ENCODE peak calls at places on chromosome 2, in four cellular contexts. H, W, G and T are unnamed samples.
A peak's percentile ranks its signal among the peaks of the same experiment; 100 is the strongest.

GRCh38 chr2:37781028-37781427 is 109.6 kb upstream of the CDC42EP3 start:
- DNase-seq in W (peak; percentile 87), H (peak; percentile 91), G (peak; percentile 72), T (peak; percentile 67)

GRCh38 chr2:22329097-22329716 is 1055.8 kb upstream of the KLHL29 start:
- DNase-seq in H (no peak), W (no peak), G (no peak), T (no peak)

GRCh38 chr2:8431446-8432125 is 250.3 kb upstream of the ID2 start:
- DNase-seq in H (peak; percentile 23), W (no peak), G (peak; percentile 4), T (no peak)

GRCh38 chr2:70190413-70191243 is at the start of gene C2orf42:
- DNase-seq in W (peak; percentile 99), H (peak; percentile 97), G (peak; percentile 99), T (peak; percentile 98)

GRCh38 chr2:10740226-10740625 is 18.8 kb downstream of the ATP6V1C2 start:
- DNase-seq in G (no peak), W (no peak), H (no peak), T (no peak)

GRCh38 chr2:96082211-96083063 is 33.9 kb downstream of the ADRA2B start:
- DNase-seq in G (no peak), W (no peak), H (no peak), T (no peak)

GRCh38 chr2:28390857-28391563 is 1.6 kb upstream of the FOSL2 start:
- DNase-seq in H (no peak), W (peak; percentile 90), G (peak; percentile 92), T (peak; percentile 78)

GRCh38 chr2:181742908-181743722 is 62.8 kb upstream of the NEUROD1 start:
- DNase-seq in G (peak; percentile 83), H (peak; percentile 38), W (peak; percentile 79), T (peak; percentile 71)

GRCh38 chr2:12050381-12050780 is 303.9 kb downstream of the LPIN1 start:
- DNase-seq in H (peak; percentile 67), G (peak; percentile 84), W (peak; percentile 95), T (peak; percentile 87)

GRCh38 chr2:159052157-159052561 is 83.7 kb downstream of the TANC1 start:
- DNase-seq in W (peak; percentile 22), H (no peak), G (no peak), T (no peak)

GRCh38 chr2:47253440-47253839 is 98.3 kb upstream of the STPG4 start:
- DNase-seq in G (no peak), W (no peak), H (no peak), T (no peak)

GRCh38 chr2:236568068-236568921 is 1.3 kb upstream of the ACKR3 start:
- DNase-seq in H (no peak), W (peak; percentile 40), G (peak; percentile 54), T (peak; percentile 33)

GRCh38 chr2:179265082-179265575 is 497 bp upstream of the SESTD1 start:
- DNase-seq in H (peak; percentile 25), G (peak; percentile 55), W (peak; percentile 80), T (peak; percentile 80)

GRCh38 chr2:181234429-181235410 is 222.5 kb upstream of the ITGA4 start:
- DNase-seq in H (no peak), G (no peak), W (no peak), T (no peak)

GRCh38 chr2:231425811-231426703 is 30.5 kb downstream of the B3GNT7 start:
- DNase-seq in W (no peak), H (no peak), G (no peak), T (no peak)

GRCh38 chr2:42369551-42370229 is 8.7 kb upstream of the COX7A2L start:
- DNase-seq in H (no peak), W (no peak), G (no peak), T (no peak)

GRCh38 chr2:15842771-15843666 is 97.3 kb upstream of the MYCN start:
- DNase-seq in H (no peak), W (no peak), G (no peak), T (no peak)

GRCh38 chr2:231167745-231168459 is 30.5 kb upstream of the ARMC9 start:
- DNase-seq in G (peak; percentile 59), H (peak; percentile 71), W (no peak), T (no peak)

GRCh38 chr2:219131327-219131726 is 29.3 kb downstream of the NHEJ1 start:
- DNase-seq in W (no peak), H (no peak), G (no peak), T (no peak)

GRCh38 chr2:109447811-109448210 is 166.0 kb downstream of the SEPTIN10 start:
- DNase-seq in W (no peak), G (no peak), H (no peak), T (no peak)

GRCh38 chr2:65377556-65378307 is 54.7 kb downstream of the SPRED2 start:
- DNase-seq in W (peak; percentile 89), H (peak; percentile 82), G (peak; percentile 87), T (peak; percentile 83)

GRCh38 chr2:174004900-174005605 is 39.9 kb upstream of the SP3 start:
- DNase-seq in H (peak; percentile 90), G (peak; percentile 79), W (peak; percentile 76), T (peak; percentile 86)

GRCh38 chr2:64439194-64439593 is 14.8 kb upstream of the LGALSL start:
- DNase-seq in W (no peak), H (no peak), G (no peak), T (no peak)

GRCh38 chr2:69674301-69674640 is 30.7 kb upstream of the AAK1 start:
- DNase-seq in G (no peak), W (no peak), H (no peak), T (no peak)

GRCh38 chr2:73700111-73700510 is 37.0 kb downstream of the TPRKB start:
- DNase-seq in H (no peak), W (peak; percentile 29), G (peak; percentile 1), T (peak; percentile 76)

GRCh38 chr2:129133692-129134641 is 815.3 kb upstream of the HS6ST1 start:
- DNase-seq in W (no peak), H (no peak), G (no peak), T (no peak)

GRCh38 chr2:173656086-173656485 is 301.4 kb downstream of the CDCA7 start:
- DNase-seq in G (peak; percentile 44), W (no peak), H (no peak), T (peak; percentile 76)

GRCh38 chr2:235468978-235469694 is 24.7 kb upstream of the AGAP1 start:
- DNase-seq in W (peak; percentile 92), H (peak; percentile 81), G (peak; percentile 88), T (peak; percentile 93)

GRCh38 chr2:56185101-56185581 is 1.4 kb downstream of the CCDC85A start:
- DNase-seq in G (no peak), H (no peak), W (peak; percentile 41), T (no peak)

GRCh38 chr2:147294825-147295392 is 549.9 kb upstream of the ACVR2A start:
- DNase-seq in G (no peak), W (no peak), H (peak; percentile 41), T (peak; percentile 30)

GRCh38 chr2:240441993-240442411 is 6.5 kb downstream of the GPC1 start:
- DNase-seq in G (no peak), H (no peak), W (no peak), T (no peak)

GRCh38 chr2:126664234-126664633 is 8.3 kb downstream of the GYPC start:
- DNase-seq in H (no peak), W (no peak), G (no peak), T (no peak)

DNA sequence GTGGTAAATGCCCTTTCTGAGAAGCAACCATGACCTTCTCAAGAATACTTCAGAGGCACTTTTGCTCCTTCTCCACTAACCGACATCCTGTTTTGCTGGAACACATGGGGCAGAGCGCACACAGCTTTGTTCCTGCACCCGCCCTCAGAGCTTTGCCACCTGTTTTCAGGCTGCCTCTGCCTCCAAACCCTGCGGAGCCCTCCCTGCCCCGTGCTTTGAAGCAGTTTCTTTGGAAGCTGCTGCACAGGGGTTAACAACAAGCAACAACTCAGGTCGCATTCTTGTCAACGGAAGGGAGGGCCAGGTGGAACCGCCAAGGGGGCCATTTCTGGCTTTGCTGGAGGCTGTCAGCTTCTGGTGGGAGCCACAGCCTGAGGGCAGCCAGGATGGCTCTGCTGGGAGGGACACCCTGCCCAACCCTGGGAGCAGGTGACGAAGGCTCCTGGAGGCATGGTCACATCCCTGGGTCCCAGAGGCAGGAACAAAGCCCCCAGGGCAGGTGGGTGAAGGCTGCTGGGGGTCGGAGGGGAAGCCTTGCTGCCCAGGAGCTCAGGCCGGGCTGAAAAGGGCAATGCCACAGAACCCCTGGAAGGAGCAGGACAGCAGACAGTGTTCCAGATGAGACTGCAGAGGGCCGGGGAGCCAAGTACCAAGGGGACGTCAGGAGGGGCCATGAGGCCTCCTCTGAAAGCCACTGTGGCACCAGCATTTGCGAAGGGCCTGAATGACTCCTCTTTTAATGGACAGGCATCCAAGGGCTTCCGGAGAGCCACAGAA is 46.8 kb downstream of the MRPS5 start:
- DNase-seq in W (no peak), G (no peak), H (no peak), T (no peak)
- H3K4me3 ChIP-seq in W (no peak overlapping the region), G (no peak overlapping the region), H (no peak overlapping the region), T (no peak overlapping the region)

DNA sequence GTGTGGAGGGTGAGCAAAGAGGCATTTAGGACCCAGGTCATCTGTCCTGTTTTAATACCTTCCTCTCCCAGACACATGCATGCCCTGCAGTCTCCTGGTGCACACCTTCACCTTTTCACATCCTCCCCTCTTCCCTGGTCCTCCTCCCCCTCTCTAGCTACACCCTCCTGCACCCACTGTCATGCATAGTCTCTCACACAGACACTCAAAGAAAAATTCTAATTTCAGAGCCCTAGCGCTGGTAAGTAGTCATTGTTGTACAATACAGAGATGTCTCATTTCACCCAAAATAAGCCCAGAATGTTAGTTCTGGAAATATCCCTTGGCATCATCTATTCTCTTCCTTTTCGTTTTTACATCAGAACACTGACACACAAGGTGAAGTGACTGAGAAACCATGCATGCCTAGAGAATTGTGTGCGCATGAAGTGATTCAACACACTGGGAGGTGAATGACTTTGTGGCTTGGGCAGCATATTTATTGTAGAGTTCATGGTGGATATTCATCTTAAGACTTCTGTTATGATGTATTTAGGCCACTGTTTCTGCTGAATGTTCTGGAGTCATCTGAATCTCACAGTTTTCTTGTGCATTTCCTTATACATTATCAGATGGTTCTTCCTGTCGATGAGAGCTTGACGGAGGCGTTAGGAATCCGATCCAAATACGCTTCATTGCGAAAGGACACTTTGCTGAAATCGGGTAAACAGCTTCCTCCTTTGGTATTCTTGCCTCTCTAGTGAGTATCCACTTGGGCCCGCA is 69.9 kb downstream of the COA5 start:
- DNase-seq in W (no peak), G (no peak), H (peak; percentile 81), T (no peak)
- H3K4me3 ChIP-seq in W (no peak overlapping the region), G (no peak overlapping the region), H (no peak overlapping the region), T (no peak overlapping the region)

GRCh38 chr2:40123321-40123720 is 328.6 kb downstream of the SLC8A1 start:
- DNase-seq in W (no peak), G (no peak), H (peak; percentile 48), T (no peak)

GRCh38 chr2:40127147-40127546 is 324.7 kb downstream of the SLC8A1 start:
- DNase-seq in G (no peak), W (no peak), H (no peak), T (no peak)

GRCh38 chr2:40120957-40121356 is 330.9 kb downstream of the SLC8A1 start:
- DNase-seq in H (no peak), W (no peak), G (no peak), T (no peak)

GRCh38 chr2:40120021-40120420 is 331.9 kb downstream of the SLC8A1 start:
- DNase-seq in W (no peak), G (no peak), H (no peak), T (no peak)

GRCh38 chr2:40123746-40124145 is 328.1 kb downstream of the SLC8A1 start:
- DNase-seq in G (no peak), H (no peak), W (no peak), T (no peak)
- H3K4me3 ChIP-seq in G (no peak overlapping the region), H (no peak overlapping the region), W (no peak overlapping the region), T (no peak overlapping the region)

DNA sequence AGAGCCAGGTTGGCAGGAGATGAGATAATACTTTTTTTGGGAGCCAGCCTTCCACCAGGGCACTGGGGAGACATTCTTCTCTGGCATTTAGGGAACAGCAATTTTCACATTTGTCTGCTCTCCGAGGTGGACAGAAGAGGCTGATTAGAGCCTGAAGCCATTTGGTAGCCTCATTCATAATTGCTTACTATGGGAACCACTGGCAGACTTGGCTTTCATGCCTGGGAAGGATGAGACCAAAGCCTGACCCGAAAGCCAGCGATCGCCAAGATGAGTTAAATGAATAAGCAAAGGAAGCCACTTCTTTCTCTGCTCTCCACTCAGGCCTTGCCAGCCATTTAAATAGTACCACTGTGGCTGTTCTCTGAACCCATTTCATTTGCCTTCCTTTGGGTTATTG is 70.1 kb downstream of the NRP2 start:
- DNase-seq in W (no peak), H (peak; percentile 48), G (no peak), T (no peak)
- H3K4me3 ChIP-seq in W (no peak overlapping the region), H (no peak overlapping the region), G (no peak overlapping the region), T (no peak overlapping the region)